ENCODE peak calls at places on chromosomes 11 and 22, in five cellular contexts. A is amniotic epithelial cell, W is cardiac septum, Z is NCI-H526 treated with DMSO at 0.1 percent for 48 hours, L is anterior cingulate cortex. T is an unnamed sample.

GRCh38 chr22:25202290-25202921 is 2.7 kb downstream of the CRYBB3 start:
- DNase-seq in Z (no peak), A (peak), L (peak), W (no peak), T (peak)

GRCh38 chr11:65891180-65892136 is 985 bp downstream of the CCDC85B start:
- DNase-seq in A (peak), Z (no peak), W (peak), L (no peak), T (no peak)

GRCh38 chr11:95108159-95108611 is 18.5 kb downstream of the ENDOD1 start:
- DNase-seq in W (no peak), L (no peak), A (peak), Z (no peak), T (no peak)

GRCh38 chr22:42172385-42173172 is 42.0 kb upstream of the CYP2D6 start:
- DNase-seq in A (no peak), Z (no peak), L (no peak), W (no peak), T (no peak)

GRCh38 chr11:27505781-27506180 is 788 bp downstream of the LIN7C start:
- DNase-seq in L (no peak), W (no peak), A (no peak), Z (no peak), T (no peak)

GRCh38 chr11:94776351-94777321 is 8.5 kb downstream of the AMOTL1 start:
- DNase-seq in L (no peak), A (peak), W (no peak), Z (no peak), T (no peak)

GRCh38 chr11:64276653-64277431 is 7.6 kb downstream of the BAD start:
- DNase-seq in W (no peak), Z (no peak), L (no peak), A (peak), T (no peak)

GRCh38 chr11:44421090-44421675 is 111.2 kb upstream of the ALX4 start:
- DNase-seq in A (no peak), W (no peak), L (no peak), Z (no peak), T (no peak)

GRCh38 chr11:108970221-108970991 is 305.5 kb downstream of the DDX10 start:
- DNase-seq in Z (no peak), L (no peak), W (no peak), A (peak), T (no peak)

GRCh38 chr11:34972892-34973291 is 56.5 kb downstream of the PDHX start:
- DNase-seq in L (no peak), Z (no peak), A (peak), W (no peak), T (no peak)

GRCh38 chr22:22705328-22706100 is 61.1 kb downstream of the GGTLC2 start:
- DNase-seq in A (no peak), L (no peak), W (peak), Z (no peak), T (no peak)

GRCh38 chr11:116343270-116343669 is 429.5 kb downstream of the BUD13 start:
- DNase-seq in Z (no peak), W (no peak), L (no peak), A (no peak), T (no peak)

GRCh38 chr11:110430267-110431211 is 791 bp downstream of the FDX1 start:
- DNase-seq in L (no peak), Z (peak), W (peak), A (peak), T (peak)

GRCh38 chr11:70381350-70381749 is 17.0 kb upstream of the CTTN start:
- DNase-seq in L (no peak), A (no peak), W (no peak), Z (no peak), T (no peak)

GRCh38 chr11:70699294-70700221 is 301.2 kb downstream of the CTTN start:
- DNase-seq in A (no peak), L (no peak), Z (peak), W (no peak), T (no peak)

GRCh38 chr22:36136475-36136874 is 24.1 kb downstream of the APOL3 start:
- DNase-seq in L (no peak), W (no peak), Z (no peak), A (peak), T (no peak)

GRCh38 chr11:16632295-16633200 is 105.9 kb upstream of the C11orf58 start:
- DNase-seq in L (no peak), A (peak), Z (peak), W (no peak), T (no peak)

T was measured in amygdala.